ENCODE peak calls at places on chromosomes 11 and 22, in eight cellular contexts. M, O, G, C, Q, B, H and U are unnamed samples.

GRCh38 chr22:35785181-35785923 is 67.7 kb downstream of the APOL5 start:
- DNase-seq in Q (no peak), O (no peak), G (no peak), M (no peak), H (no peak), C (no peak), B (no peak), U (no peak)

GRCh38 chr11:57202282-57202681 is 20.5 kb downstream of the LRRC55 start:
- DNase-seq in C (peak; percentile 20), M (no peak), O (no peak), H (no peak), B (no peak), Q (no peak), G (peak; percentile 84), U (peak; percentile 60)

GRCh38 chr11:67239795-67240574 is 26.3 kb upstream of the GRK2 start:
- DNase-seq in B (peak; percentile 97), H (peak; percentile 95), G (peak; percentile 97), O (peak; percentile 98), M (peak; percentile 98), Q (peak; percentile 99), C (peak; percentile 98), U (peak; percentile 94)

GRCh38 chr11:75204685-75205667 is 35.6 kb upstream of the TPBGL start:
- DNase-seq in O (peak; percentile 93), B (peak; percentile 85), Q (peak; percentile 92), H (no peak), M (peak; percentile 92), C (peak; percentile 60), G (peak; percentile 95), U (peak; percentile 77)

GRCh38 chr11:131530411-131530810 is 160.0 kb downstream of the NTM start:
- DNase-seq in Q (no peak), M (no peak), O (no peak), H (no peak), G (no peak), C (peak; percentile 94), B (no peak), U (no peak)

GRCh38 chr22:42061041-42061440 is 9.6 kb downstream of the NAGA start:
- DNase-seq in C (no peak), B (no peak), G (no peak), H (no peak), O (no peak), Q (no peak), M (no peak), U (no peak)

GRCh38 chr11:128802358-128802981 is 64.6 kb downstream of the KCNJ1 start:
- DNase-seq in O (no peak), B (no peak), C (no peak), H (no peak), M (no peak), Q (peak; percentile 68), G (no peak), U (no peak)

GRCh38 chr11:68189082-68189481 is 24.0 kb downstream of the KMT5B start:
- DNase-seq in G (no peak), M (no peak), O (no peak), C (no peak), B (no peak), Q (no peak), H (no peak), U (no peak)

GRCh38 chr11:95108671-95109551 is 19.3 kb downstream of the ENDOD1 start:
- DNase-seq in H (no peak), Q (peak; percentile 13), M (no peak), C (no peak), G (no peak), B (no peak), O (no peak), U (no peak)

GRCh38 chr22:26442086-26442756 is 13.2 kb downstream of the ASPHD2 start:
- DNase-seq in H (no peak), C (no peak), O (no peak), B (no peak), G (no peak), Q (no peak), M (no peak), U (no peak)

GRCh38 chr11:11179239-11179638 is 173.8 kb downstream of the CSNK2A3 start:
- DNase-seq in G (no peak), O (no peak), M (no peak), B (no peak), H (no peak), C (peak; percentile 67), Q (no peak), U (no peak)

GRCh38 chr11:100403817-100404216 is 283.3 kb upstream of the ARHGAP42 start:
- DNase-seq in H (no peak), B (no peak), C (no peak), M (no peak), G (no peak), Q (peak; percentile 42), O (no peak), U (no peak)

GRCh38 chr11:10323793-10324170 is 18.9 kb downstream of the ADM start:
- DNase-seq in G (no peak), O (no peak), H (no peak), B (no peak), Q (no peak), M (no peak), C (no peak), U (no peak)

GRCh38 chr11:117045196-117045595 is 53.0 kb downstream of the SIK3 start:
- DNase-seq in C (no peak), G (no peak), H (no peak), Q (peak; percentile 23), O (no peak), M (no peak), B (no peak), U (no peak)

GRCh38 chr11:126992065-126992803 is 8.3 kb downstream of the KIRREL3 start:
- DNase-seq in O (no peak), B (no peak), H (no peak), Q (no peak), C (no peak), G (no peak), M (no peak), U (no peak)

GRCh38 chr11:115930276-115930675 is 426.1 kb upstream of the CADM1 start:
- DNase-seq in B (no peak), O (no peak), M (no peak), H (no peak), Q (no peak), C (no peak), G (peak; percentile 50), U (peak; percentile 25)

GRCh38 chr11:118924591-118925585 is 838 bp downstream of the BCL9L start:
- DNase-seq in C (no peak), Q (peak; percentile 81), M (peak; percentile 51), O (peak; percentile 81), G (no peak), H (no peak), B (peak; percentile 58), U (peak; percentile 86)

GRCh38 chr11:22317656-22318055 is 20.5 kb upstream of the SLC17A6 start:
- DNase-seq in B (no peak), H (no peak), C (no peak), M (no peak), G (no peak), Q (no peak), O (no peak), U (no peak)

GRCh38 chr11:36034572-36035331 is 90.9 kb downstream of the LDLRAD3 start:
- DNase-seq in O (no peak), B (no peak), C (no peak), Q (no peak), G (no peak), H (no peak), M (no peak), U (no peak)

GRCh38 chr22:24303007-24303406 is 32.4 kb downstream of the SPECC1L start:
- DNase-seq in B (no peak), Q (no peak), M (no peak), O (no peak), G (no peak), C (no peak), H (no peak), U (no peak)

GRCh38 chr11:72641900-72642814 is 32.1 kb downstream of the PDE2A start:
- DNase-seq in O (no peak), M (peak; percentile 64), G (peak; percentile 64), C (no peak), H (no peak), B (peak; percentile 25), Q (peak; percentile 75), U (peak; percentile 45)

GRCh38 chr11:1862588-1863351 is 9.9 kb downstream of the LSP1 start:
- DNase-seq in Q (no peak), G (peak; percentile 34), B (no peak), H (no peak), M (peak; percentile 37), O (no peak), C (no peak), U (no peak)

GRCh38 chr11:103051986-103052385 is 40.0 kb downstream of the DCUN1D5 start:
- DNase-seq in H (no peak), O (no peak), Q (no peak), B (no peak), M (no peak), G (no peak), C (no peak), U (no peak)

GRCh38 chr22:36940676-36941075 is 27.2 kb downstream of the CSF2RB start:
- DNase-seq in Q (no peak), M (no peak), G (no peak), H (no peak), C (no peak), B (no peak), O (no peak), U (no peak)

GRCh38 chr22:25774575-25775026 is 32.6 kb downstream of the MYO18B start:
- DNase-seq in G (no peak), B (no peak), H (peak; percentile 16), Q (peak; percentile 71), C (no peak), O (no peak), M (no peak), U (peak; percentile 72)

GRCh38 chr11:61688368-61689163 is 8.4 kb downstream of the DAGLA start:
- DNase-seq in Q (no peak), M (no peak), C (peak; percentile 54), O (no peak), G (peak; percentile 86), H (no peak), B (no peak), U (no peak)

GRCh38 chr22:35489225-35489624 is 51.4 kb upstream of the RASD2 start:
- DNase-seq in C (no peak), M (no peak), G (no peak), H (peak; percentile 70), B (no peak), O (no peak), Q (no peak), U (peak; percentile 58)

GRCh38 chr11:114395776-114396175 is 4.5 kb downstream of the C11orf71 start:
- DNase-seq in Q (peak; percentile 35), C (no peak), G (no peak), O (no peak), M (no peak), H (no peak), B (no peak), U (no peak)

GRCh38 chr11:26194871-26195270 is 137.1 kb upstream of the ANO3 start:
- DNase-seq in G (no peak), Q (no peak), B (no peak), H (no peak), C (no peak), M (no peak), O (no peak), U (no peak)

GRCh38 chr11:4048340-4048739 is 46.3 kb upstream of the RRM1 start:
- DNase-seq in M (no peak), Q (no peak), H (no peak), C (no peak), O (no peak), B (no peak), G (no peak), U (no peak)

GRCh38 chr11:35418847-35419712 is at the start of gene SLC1A2:
- DNase-seq in G (no peak), B (no peak), O (no peak), H (peak; percentile 44), Q (peak; percentile 82), C (peak; percentile 66), M (no peak), U (peak; percentile 91)

GRCh38 chr11:83070878-83071640 is 638 bp downstream of the RAB30 start:
- DNase-seq in Q (peak; percentile 60), H (no peak), O (peak; percentile 73), M (peak; percentile 68), G (peak; percentile 62), C (peak; percentile 58), B (peak; percentile 49), U (peak; percentile 76)

GRCh38 chr22:23536821-23537345 is 43.2 kb downstream of the IGLL1 start:
- DNase-seq in O (peak; percentile 37), G (no peak), B (no peak), H (no peak), Q (no peak), C (no peak), M (peak; percentile 24), U (no peak)

GRCh38 chr11:133956650-133957633 is at the start of gene IGSF9B:
- DNase-seq in Q (peak; percentile 94), G (peak; percentile 92), B (peak; percentile 93), C (peak; percentile 75), M (peak; percentile 87), H (peak; percentile 70), O (peak; percentile 97), U (peak; percentile 96)